ENCODE peak calls at places on chromosomes 7 and 10, in four cellular contexts. M, L, B and C are unnamed samples. For H4K20me1, the result is how much of the 10 kb centered on the place peaks cover.

GRCh38 chr10:128633864-128634541 is 507.8 kb upstream of the MKI67 start:
- DNase-seq in B (no peak), M (no peak), L (no peak), C (no peak)

GRCh38 chr10:78361031-78361430 is 327.4 kb downstream of the RPS24 start:
- DNase-seq in M (no peak), B (no peak), L (no peak), C (no peak)

GRCh38 chr7:132077986-132078385 is 498.3 kb downstream of the PLXNA4 start:
- DNase-seq in L (no peak), M (no peak), B (no peak), C (no peak)

GRCh38 chr7:12139421-12139820 is 71.7 kb upstream of the TMEM106B start:
- DNase-seq in B (no peak), L (no peak), M (no peak), C (no peak)

GRCh38 chr10:23965880-23966279 is 243.1 kb upstream of the KIAA1217 start:
- DNase-seq in B (no peak), M (no peak), L (no peak), C (no peak)

GRCh38 chr7:104156842-104157277 is 51.0 kb downstream of the ORC5 start:
- DNase-seq in B (peak), L (no peak), M (no peak), C (peak)

GRCh38 chr7:138239244-138239643 is 163.0 kb downstream of the AKR1D1 start:
- DNase-seq in M (no peak), B (no peak), L (no peak), C (no peak)

GRCh38 chr10:113788604-113789083 is 37.2 kb downstream of the PLEKHS1 start:
- DNase-seq in M (peak), L (peak), B (peak), C (no peak)

GRCh38 chr10:69757553-69758309 is 44.0 kb upstream of the COL13A1 start:
- DNase-seq in B (peak), L (no peak), M (no peak), C (no peak)

GRCh38 chr7:55516399-55516798 is 55.9 kb downstream of the VOPP1 start:
- DNase-seq in L (no peak), M (no peak), B (no peak), C (no peak)

GRCh38 chr7:16422917-16423316 is 1.6 kb upstream of the CRPPA start:
- DNase-seq in L (no peak), B (no peak), M (peak), C (no peak)

GRCh38 chr7:151982806-151983205 is 26.6 kb downstream of the GALNTL5 start:
- DNase-seq in M (no peak), L (no peak), B (no peak), C (no peak)

GRCh38 chr7:98205162-98205845 is 5.9 kb upstream of the BHLHA15 start:
- DNase-seq in B (no peak), M (no peak), L (no peak), C (no peak)

GRCh38 chr10:133117036-133117687 is 29.4 kb downstream of the ADGRA1 start:
- DNase-seq in L (no peak), M (no peak), B (no peak), C (no peak)

DNA sequence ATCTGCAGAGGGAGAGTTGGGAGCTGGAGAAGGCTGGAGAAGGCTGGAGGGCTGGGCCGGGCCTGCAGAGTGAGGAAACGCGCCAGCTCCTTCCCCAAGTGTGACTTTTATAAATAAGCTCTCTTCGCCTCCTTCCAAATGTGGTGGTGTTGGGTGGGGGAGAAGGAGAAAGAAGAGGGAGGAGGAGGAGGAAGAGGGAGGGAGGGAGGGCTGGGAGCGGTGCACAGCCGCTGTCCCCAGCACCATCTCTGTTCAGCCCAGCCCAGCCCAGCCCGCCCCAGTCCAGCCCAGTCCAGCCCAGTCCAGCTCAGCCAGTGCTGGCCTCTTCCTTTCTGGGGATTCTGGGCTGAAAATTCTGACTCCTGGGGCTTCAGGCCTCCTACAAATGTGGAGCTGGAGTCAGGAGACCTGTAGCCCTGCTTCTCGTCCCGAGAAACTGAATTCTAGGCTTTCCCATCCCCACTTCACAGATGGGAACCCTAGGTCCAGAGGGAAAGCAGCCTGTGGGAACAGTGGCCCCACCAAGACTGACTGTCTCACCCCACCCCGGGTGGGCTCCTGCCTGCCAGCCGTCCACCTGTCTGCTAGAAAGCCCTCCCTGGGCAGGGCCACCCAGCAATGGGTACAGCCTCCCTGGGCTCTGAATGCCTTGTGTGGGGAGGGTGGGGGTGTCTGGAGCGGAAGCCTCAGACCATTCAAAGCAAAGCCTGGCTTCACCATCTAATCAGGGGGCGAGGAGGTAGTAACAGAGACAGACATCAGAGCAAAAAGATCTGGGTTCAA is 2.3 kb downstream of the STX1A start:
- DNase-seq in L (no peak), M (no peak), B (peak), C (no peak)
- H4K20me1 ChIP-seq in L (under half), M (under half), B (under half), C (under half)

GRCh38 chr7:36663481-36663880 is 60.8 kb downstream of the AOAH start:
- DNase-seq in B (no peak), M (no peak), L (no peak), C (no peak)

GRCh38 chr7:36661135-36661840 is 63.0 kb downstream of the AOAH start:
- DNase-seq in B (no peak), L (no peak), M (no peak), C (no peak)

GRCh38 chr7:36657031-36657660 is 67.1 kb downstream of the AOAH start:
- DNase-seq in B (no peak), M (no peak), L (no peak), C (no peak)

GRCh38 chr7:36659638-36660341 is 64.5 kb downstream of the AOAH start:
- DNase-seq in B (no peak), L (no peak), M (no peak), C (no peak)

DNA sequence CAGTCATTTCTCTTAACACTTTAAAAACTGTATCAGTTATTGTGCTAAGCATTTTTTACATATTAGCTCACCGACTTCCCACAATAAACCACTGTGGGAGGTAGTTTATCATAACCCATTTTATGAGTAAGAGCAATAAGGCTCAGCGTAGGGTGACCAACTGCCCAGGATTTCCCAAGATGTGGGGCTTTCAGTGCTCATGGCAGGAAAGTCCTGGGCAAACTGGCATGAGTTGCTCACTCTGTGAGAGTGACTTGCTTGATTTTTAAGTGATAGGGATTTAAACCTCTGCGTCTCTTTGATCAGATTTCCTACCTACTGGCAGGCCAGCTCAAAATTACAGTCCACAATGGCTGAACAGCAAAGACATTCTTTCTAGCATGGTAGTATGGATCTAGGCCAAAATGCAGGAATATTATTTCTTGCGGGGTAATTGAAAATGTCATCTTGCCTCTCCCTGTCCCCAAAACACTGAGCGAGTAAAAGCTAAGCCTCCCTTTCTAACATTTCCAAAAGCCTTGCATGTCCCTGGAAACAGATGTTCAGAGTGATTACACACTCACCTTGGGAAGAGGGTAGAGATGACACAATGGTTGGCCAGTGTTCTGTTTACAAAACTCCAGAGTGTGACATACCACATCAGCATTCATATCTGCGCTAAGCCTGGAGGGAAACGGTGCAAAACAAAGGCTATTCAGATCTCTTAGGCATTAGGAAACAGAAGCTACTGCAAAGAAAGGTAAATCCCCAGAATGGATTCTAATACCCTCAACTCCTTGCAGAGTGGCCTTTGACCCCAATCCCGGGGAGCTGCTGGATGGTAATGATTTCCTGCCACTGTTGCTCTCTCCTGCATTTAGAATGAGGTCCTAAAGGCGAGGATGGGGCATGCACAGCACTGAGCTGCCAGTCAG is 65.4 kb downstream of the AOAH start:
- DNase-seq in B (peak), L (no peak), M (no peak), C (peak)
- TF ChIP-seq MYC in B (no peak), L (no peak), M (no peak), C (no peak)

DNA sequence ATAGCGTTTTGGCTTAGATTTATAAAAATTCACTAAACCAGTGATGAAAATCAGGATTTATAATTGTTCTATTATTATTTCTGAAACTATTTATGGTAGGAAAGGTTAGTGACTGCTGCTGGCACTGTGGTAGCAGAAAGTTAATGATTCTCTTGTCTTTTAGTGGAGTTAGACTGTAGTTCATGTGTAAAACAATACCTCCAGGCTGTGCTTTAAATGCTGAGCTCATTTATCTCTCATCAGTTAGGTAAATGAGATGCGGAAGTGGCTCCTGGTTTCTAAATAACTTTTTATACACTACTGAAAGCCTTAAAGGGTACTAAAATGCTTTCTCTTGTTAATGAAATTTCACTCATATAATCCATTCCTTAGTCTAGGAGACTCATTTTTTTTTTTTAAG is 326.8 kb upstream of the POT1 start:
- DNase-seq in B (no peak), L (no peak), M (no peak), C (no peak)
- H3K9ac ChIP-seq in B (no peak), L (no peak), M (no peak), C (no peak)

DNA sequence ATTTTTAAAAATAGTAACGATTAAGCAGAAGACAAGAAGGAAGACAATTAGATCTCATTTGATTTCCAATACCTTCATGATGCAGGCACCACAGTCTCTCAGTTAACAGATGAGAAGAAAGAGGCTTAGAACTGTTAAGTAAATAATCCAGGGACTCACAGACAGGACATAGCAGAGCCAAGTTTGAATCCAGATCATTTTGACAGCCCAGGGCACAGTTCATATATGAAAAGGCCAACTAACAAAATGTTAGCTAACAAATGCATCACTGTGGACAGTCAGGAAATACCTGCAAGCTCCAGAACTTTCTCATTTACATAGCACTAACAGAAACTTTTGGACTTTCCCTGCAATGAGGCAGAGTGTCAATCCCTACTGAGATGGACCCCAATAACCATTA is 4.2 kb upstream of the NPSR1 start:
- DNase-seq in B (no peak), M (no peak), L (no peak), C (peak)
- H4K20me1 ChIP-seq in B (under half), M (under half), L (under half), C (under half)

DNA sequence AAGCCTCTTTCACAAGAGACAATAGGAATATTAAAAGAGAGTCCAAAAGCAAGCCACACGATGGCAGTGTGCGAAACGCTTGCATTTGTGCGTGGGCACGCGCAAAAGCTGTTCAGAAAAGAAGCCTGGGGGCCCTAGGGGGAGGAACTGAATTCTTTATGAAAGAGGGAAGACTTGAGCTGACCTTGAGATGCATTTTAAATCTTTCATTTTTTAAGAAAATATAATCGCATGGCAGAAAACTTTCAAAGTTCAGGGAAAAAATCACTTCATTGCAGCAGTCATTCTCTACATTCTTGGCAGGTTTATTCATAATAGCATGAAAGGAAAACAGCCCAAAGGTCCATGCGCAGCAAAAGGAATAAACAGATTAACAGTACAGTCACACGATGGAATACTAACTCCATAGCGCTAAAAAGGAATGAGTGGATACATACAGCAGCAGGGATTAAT is 206.5 kb upstream of the PRKCQ start:
- DNase-seq in L (no peak), M (no peak), B (peak), C (no peak)
- TF ChIP-seq MYC in L (no peak), M (no peak), B (no peak), C (no peak)